ENCODE peak calls at places on chromosomes 12 and 14, in five cellular contexts. J, F, Z, T and E are unnamed samples.

GRCh38 chr12:62291888-62292760 is 31.9 kb downstream of the USP15 start:
- DNase-seq in J (peak), F (no peak), Z (peak), T (no peak), E (no peak)

GRCh38 chr14:106652494-106652893 is 1126.1 kb downstream of the TMEM121 start:
- DNase-seq in J (peak), F (no peak), Z (no peak), T (peak), E (no peak)

GRCh38 chr14:71647086-71647784 is 285.0 kb upstream of the RGS6 start:
- DNase-seq in J (no peak), F (no peak), Z (no peak), T (no peak), E (no peak)

GRCh38 chr12:112349440-112349839 is 32.8 kb downstream of the HECTD4 start:
- DNase-seq in J (no peak), F (peak), Z (no peak), T (no peak), E (no peak)

GRCh38 chr12:30329281-30329680 is 366.4 kb downstream of the IPO8 start:
- DNase-seq in J (no peak), F (no peak), Z (no peak), T (no peak), E (no peak)

GRCh38 chr12:59404109-59404650 is 191.6 kb upstream of the SLC16A7 start:
- DNase-seq in J (no peak), F (no peak), Z (no peak), T (no peak), E (no peak)

GRCh38 chr14:104316121-104316722 is 177.8 kb downstream of the KIF26A start:
- DNase-seq in J (no peak), F (no peak), Z (no peak), T (no peak), E (no peak)

GRCh38 chr14:65776193-65776592 is 363.7 kb downstream of the FUT8 start:
- DNase-seq in J (no peak), F (no peak), Z (no peak), T (no peak), E (no peak)

GRCh38 chr12:50529345-50529744 is 24.6 kb downstream of the DIP2B start:
- DNase-seq in J (no peak), F (no peak), Z (no peak), T (no peak), E (no peak)

GRCh38 chr12:62700091-62700490 is 233.5 kb downstream of the MON2 start:
- DNase-seq in J (no peak), F (no peak), Z (no peak), T (no peak), E (no peak)

GRCh38 chr12:124809878-124810277 is 53.8 kb downstream of the SCARB1 start:
- DNase-seq in J (no peak), F (no peak), Z (no peak), T (no peak), E (no peak)

GRCh38 chr12:100741084-100741711 is 53.4 kb upstream of the ANO4 start:
- DNase-seq in J (peak), F (peak), Z (peak), T (no peak), E (peak)

GRCh38 chr14:61774861-61775260 is 12.6 kb downstream of the SNAPC1 start:
- DNase-seq in J (no peak), F (no peak), Z (no peak), T (no peak), E (no peak)

GRCh38 chr14:70188292-70188607 is 501 bp downstream of the SLC8A3 start:
- DNase-seq in J (no peak), F (peak), Z (no peak), T (no peak), E (no peak)

GRCh38 chr12:48818831-48819590 is 715 bp downstream of the CACNB3 start:
- DNase-seq in J (no peak), F (peak), Z (no peak), T (no peak), E (no peak)

GRCh38 chr14:96902004-96902403 is 104.8 kb downstream of the VRK1 start:
- DNase-seq in J (no peak), F (no peak), Z (no peak), T (no peak), E (no peak)

GRCh38 chr12:27843714-27844245 is 63.7 kb upstream of the MANSC4 start:
- DNase-seq in J (no peak), F (no peak), Z (peak), T (no peak), E (no peak)

GRCh38 chr14:44798386-44799242 is 163.1 kb downstream of the KLHL28 start:
- DNase-seq in J (no peak), F (no peak), Z (no peak), T (no peak), E (no peak)

GRCh38 chr14:100067481-100067880 is 2.3 kb downstream of the EVL start:
- DNase-seq in J (peak), F (no peak), Z (no peak), T (no peak), E (no peak)

GRCh38 chr12:43676183-43676813 is 82.3 kb downstream of the PUS7L start:
- DNase-seq in J (peak), F (peak), Z (peak), T (peak), E (peak)

GRCh38 chr12:269216-269615 is 6.6 kb upstream of the SLC6A13 start:
- DNase-seq in J (no peak), F (no peak), Z (no peak), T (no peak), E (no peak)

GRCh38 chr12:112847708-112848337 is 56.3 kb downstream of the RPH3A start:
- DNase-seq in J (no peak), F (no peak), Z (no peak), T (no peak), E (no peak)

GRCh38 chr12:3604281-3604680 is 113.3 kb downstream of the PRMT8 start:
- DNase-seq in J (no peak), F (no peak), Z (no peak), T (no peak), E (no peak)

GRCh38 chr14:99273724-99274345 is 1.8 kb upstream of the BCL11B start:
- DNase-seq in J (peak), F (no peak), Z (peak), T (no peak), E (peak)

GRCh38 chr12:50283924-50284236 is 560 bp upstream of the LIMA1 start:
- DNase-seq in J (no peak), F (no peak), Z (no peak), T (peak), E (no peak)

GRCh38 chr12:128336506-128336905 is 69.5 kb downstream of the TMEM132C start:
- DNase-seq in J (no peak), F (no peak), Z (no peak), T (no peak), E (no peak)

GRCh38 chr12:122282066-122282465 is 15.8 kb upstream of the VPS33A start:
- DNase-seq in J (no peak), F (peak), Z (no peak), T (no peak), E (peak)

GRCh38 chr12:115988193-115988592 is 289.3 kb downstream of the MED13L start:
- DNase-seq in J (no peak), F (peak), Z (no peak), T (no peak), E (no peak)

GRCh38 chr14:105193916-105194782 is 13.0 kb upstream of the NUDT14 start:
- DNase-seq in J (peak), F (peak), Z (no peak), T (no peak), E (no peak)

GRCh38 chr12:114444422-114445279 is 38.7 kb upstream of the TBX5 start:
- DNase-seq in J (no peak), F (no peak), Z (no peak), T (no peak), E (no peak)

GRCh38 chr12:132275110-132275531 is 54.3 kb downstream of the GALNT9 start:
- DNase-seq in J (peak), F (peak), Z (peak), T (no peak), E (peak)

GRCh38 chr14:77306406-77307098 is 14.1 kb downstream of the POMT2 start:
- DNase-seq in J (no peak), F (no peak), Z (no peak), T (no peak), E (no peak)
- H3K4me3 ChIP-seq in J (no peak), F (no peak), Z (no peak), T (no peak), E (no peak)

DNA sequence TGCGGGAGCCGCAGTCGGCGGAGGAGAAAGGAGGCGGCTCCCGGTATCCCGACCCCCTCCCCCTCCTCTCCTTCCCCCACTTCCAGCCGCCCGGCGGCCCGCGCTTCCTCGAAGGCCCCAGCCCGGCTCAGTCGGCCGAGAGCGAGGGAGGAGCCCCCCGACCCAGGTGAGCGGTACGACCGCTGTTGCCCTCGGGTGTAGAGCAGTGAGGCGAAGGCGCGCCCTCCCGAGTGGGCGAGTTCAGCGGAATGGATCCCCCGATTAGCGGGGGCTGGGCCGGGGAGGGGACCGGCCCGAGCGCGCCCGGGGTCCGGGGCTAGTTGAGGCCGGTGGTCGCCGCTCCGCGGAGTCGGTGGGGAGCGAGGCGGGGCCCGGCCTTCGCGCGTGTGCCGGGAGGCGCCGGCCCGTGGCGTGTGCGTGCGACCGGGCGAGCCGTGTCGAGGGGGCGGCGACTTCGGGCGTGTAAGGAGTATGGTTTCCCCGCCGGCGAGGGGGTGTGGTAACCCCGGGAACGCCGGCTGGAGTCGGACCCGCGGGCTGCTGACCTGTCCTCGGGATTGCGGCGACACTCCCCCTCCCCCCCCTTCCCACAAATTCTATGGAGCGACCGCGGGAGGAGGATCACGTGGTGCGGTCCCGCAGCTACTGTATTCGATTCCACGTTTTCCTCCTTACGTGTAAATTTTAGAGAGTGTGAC is 490 bp downstream of the RIMKLB start:
- DNase-seq in J (peak), F (peak), Z (no peak), T (no peak), E (peak)
- TF ChIP-seq MYC in J (no peak), F (no peak), Z (no peak), T (no peak), E (no peak)

GRCh38 chr14:103207038-103207403 is 83.8 kb downstream of the TNFAIP2 start:
- DNase-seq in J (no peak), F (no peak), Z (no peak), T (no peak), E (no peak)

GRCh38 chr14:103207404-103208072 is 84.3 kb downstream of the TNFAIP2 start:
- DNase-seq in J (no peak), F (no peak), Z (no peak), T (no peak), E (no peak)

GRCh38 chr14:103206023-103206481 is 82.8 kb downstream of the TNFAIP2 start:
- DNase-seq in J (no peak), F (no peak), Z (no peak), T (no peak), E (no peak)

GRCh38 chr14:103205541-103205906 is 82.3 kb downstream of the TNFAIP2 start:
- DNase-seq in J (no peak), F (no peak), Z (no peak), T (no peak), E (no peak)

GRCh38 chr14:103209054-103209453 is 85.8 kb downstream of the TNFAIP2 start:
- DNase-seq in J (no peak), F (no peak), Z (no peak), T (no peak), E (peak)
- H3K4me3 ChIP-seq in J (no peak), F (no peak), Z (no peak), T (no peak), E (no peak)

DNA sequence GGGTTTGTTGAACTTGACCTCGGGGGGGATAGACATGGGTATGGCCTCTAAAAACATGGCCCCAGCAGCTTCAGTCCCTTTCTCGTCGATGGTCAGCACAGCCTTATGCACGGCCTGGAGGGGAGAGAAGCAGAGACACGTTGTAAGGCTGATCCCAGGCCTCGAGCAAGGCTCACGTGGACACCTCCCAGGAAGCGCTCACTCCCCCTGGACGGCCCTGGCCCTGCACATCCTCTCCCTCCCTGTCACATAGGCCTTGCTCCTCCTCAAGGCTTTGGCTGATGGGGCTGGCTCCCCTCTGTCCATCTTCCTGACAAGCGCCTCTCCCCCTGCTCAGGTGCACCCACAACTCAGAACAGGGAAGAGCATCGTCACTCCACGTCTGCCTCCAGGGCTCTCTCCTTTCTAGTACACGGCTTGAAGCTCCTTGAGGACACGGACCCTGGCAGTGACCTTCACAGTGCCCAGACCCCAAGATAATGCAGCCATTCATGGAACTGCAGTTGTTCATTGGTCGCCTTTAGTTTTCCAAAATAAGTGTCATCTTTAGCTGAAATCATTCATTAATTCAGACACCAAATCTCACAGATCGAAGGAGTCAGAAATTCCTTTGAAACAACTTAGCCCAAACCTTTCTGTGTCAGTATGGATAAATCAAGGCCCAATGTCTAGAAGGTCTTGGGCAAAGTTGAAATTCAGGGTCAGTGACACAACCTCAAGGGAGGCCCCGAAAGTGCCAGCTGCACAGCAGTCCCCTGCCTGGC is 9.7 kb downstream of the SERPINA1 start:
- DNase-seq in J (no peak), F (no peak), Z (no peak), T (no peak), E (no peak)
- TF ChIP-seq MYC in J (no peak), F (no peak), Z (no peak), T (no peak), E (no peak)